ENCODE peak calls at places on chromosomes 4 and X, in four cellular contexts. N is H1, T is GM12878, G is HepG2. F is an unnamed sample.

GRCh38 chr4:98921292-98921691 is 7.6 kb downstream of the EIF4E start:
- DNase-seq in N (no peak), T (no peak), G (no peak), F (no peak)

GRCh38 chr4:785332-786073 is 40.4 kb downstream of the CPLX1 start:
- DNase-seq in N (no peak), T (no peak), G (no peak), F (no peak)

GRCh38 chrX:13791559-13791958 is 25.3 kb downstream of the GPM6B start:
- DNase-seq in N (no peak), T (no peak), G (no peak), F (no peak)

GRCh38 chr4:158410272-158410671 is 111.4 kb upstream of the RXFP1 start:
- DNase-seq in N (no peak), T (no peak), G (no peak), F (no peak)

GRCh38 chrX:16665089-16665488 is 15.1 kb downstream of the S100G start:
- DNase-seq in N (no peak), T (no peak), G (no peak), F (no peak)

GRCh38 chrX:3548743-3549441 is 164.6 kb downstream of the PRKX start:
- DNase-seq in N (no peak), T (no peak), G (peak), F (no peak)

GRCh38 chrX:80266979-80267378 is 153.3 kb upstream of the TENT5D start:
- DNase-seq in N (no peak), T (no peak), G (no peak), F (no peak)

GRCh38 chr4:17058506-17058905 is 160.1 kb upstream of the LDB2 start:
- DNase-seq in N (no peak), T (no peak), G (no peak), F (no peak)

GRCh38 chr4:109701566-109702399 is 1.5 kb downstream of the CASP6 start:
- DNase-seq in N (peak), T (no peak), G (peak), F (peak)

GRCh38 chr4:127162741-127163140 is 470.0 kb upstream of the INTU start:
- DNase-seq in N (no peak), T (no peak), G (no peak), F (no peak)

GRCh38 chrX:70439016-70439415 is 5.6 kb upstream of the DLG3 start:
- DNase-seq in N (no peak), T (no peak), G (no peak), F (no peak)

GRCh38 chr4:186693159-186693815 is 30.4 kb downstream of the FAT1 start:
- DNase-seq in N (no peak), T (no peak), G (no peak), F (peak)

GRCh38 chrX:115894087-115894486 is 276.5 kb upstream of the AGTR2 start:
- DNase-seq in N (peak), T (peak), G (peak), F (peak)

GRCh38 chr4:3314706-3315260 is 22.0 kb downstream of the RGS12 start:
- DNase-seq in N (no peak), T (no peak), G (no peak), F (no peak)

GRCh38 chr4:138252551-138252950 is 10.4 kb upstream of the SLC7A11 start:
- DNase-seq in N (no peak), T (no peak), G (no peak), F (no peak)

GRCh38 chrX:3142259-3143042 is 101.2 kb downstream of the ARSF start:
- DNase-seq in N (no peak), T (no peak), G (no peak), F (no peak)

GRCh38 chr4:133156096-133156495 is 7.0 kb downstream of the PCDH10 start:
- DNase-seq in N (no peak), T (no peak), G (no peak), F (no peak)

GRCh38 chr4:148074462-148074861 is 342.6 kb downstream of the ARHGAP10 start:
- DNase-seq in N (no peak), T (no peak), G (no peak), F (no peak)

GRCh38 chr4:133320576-133321170 is 171.6 kb downstream of the PCDH10 start:
- DNase-seq in N (no peak), T (no peak), G (peak), F (peak)

GRCh38 chr4:179867300-179867878 is 2375.8 kb upstream of the TENM3 start:
- DNase-seq in N (peak), T (peak), G (peak), F (peak)

GRCh38 chr4:111399523-111400135 is 745.6 kb upstream of the FAM241A start:
- DNase-seq in N (no peak), T (no peak), G (no peak), F (no peak)

GRCh38 chrX:70554081-70554480 is 109.4 kb downstream of the DLG3 start:
- DNase-seq in N (no peak), T (no peak), G (peak), F (no peak)

DNA sequence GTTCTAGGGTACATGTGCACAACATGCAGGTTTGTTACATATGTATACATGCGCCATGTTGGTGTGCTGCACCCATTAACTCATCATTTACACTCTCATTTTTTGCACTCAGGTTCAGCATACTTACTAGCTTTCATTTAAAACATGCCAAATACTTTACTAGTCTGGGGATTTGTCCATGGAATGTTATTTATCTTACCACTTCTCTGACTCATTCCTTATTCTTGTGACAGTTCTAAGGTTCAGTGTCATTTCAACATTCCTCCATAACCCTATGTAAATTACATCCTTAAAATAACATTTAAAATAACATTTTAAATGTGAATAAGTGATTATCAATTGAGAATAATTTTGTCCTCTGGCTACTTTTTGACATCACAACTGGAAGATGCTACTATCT is 19.5 kb upstream of the SYTL5 start:
- DNase-seq in N (no peak), T (no peak), G (peak), F (no peak)
- TF ChIP-seq GABPA in N (no peak), T (no peak), G (no peak), F (no peak)

GRCh38 chrX:151973262-151973661 is 1.2 kb downstream of the GABRE start:
- DNase-seq in N (no peak), T (no peak), G (no peak), F (no peak)

GRCh38 chrX:151975736-151976275 is 1.3 kb upstream of the GABRE start:
- DNase-seq in N (no peak), T (no peak), G (no peak), F (no peak)

GRCh38 chrX:151973851-151974335 is 583 bp downstream of the GABRE start:
- DNase-seq in N (no peak), T (no peak), G (no peak), F (peak)

GRCh38 chrX:151975228-151975593 is 735 bp upstream of the GABRE start:
- DNase-seq in N (peak), T (no peak), G (no peak), F (no peak)

DNA sequence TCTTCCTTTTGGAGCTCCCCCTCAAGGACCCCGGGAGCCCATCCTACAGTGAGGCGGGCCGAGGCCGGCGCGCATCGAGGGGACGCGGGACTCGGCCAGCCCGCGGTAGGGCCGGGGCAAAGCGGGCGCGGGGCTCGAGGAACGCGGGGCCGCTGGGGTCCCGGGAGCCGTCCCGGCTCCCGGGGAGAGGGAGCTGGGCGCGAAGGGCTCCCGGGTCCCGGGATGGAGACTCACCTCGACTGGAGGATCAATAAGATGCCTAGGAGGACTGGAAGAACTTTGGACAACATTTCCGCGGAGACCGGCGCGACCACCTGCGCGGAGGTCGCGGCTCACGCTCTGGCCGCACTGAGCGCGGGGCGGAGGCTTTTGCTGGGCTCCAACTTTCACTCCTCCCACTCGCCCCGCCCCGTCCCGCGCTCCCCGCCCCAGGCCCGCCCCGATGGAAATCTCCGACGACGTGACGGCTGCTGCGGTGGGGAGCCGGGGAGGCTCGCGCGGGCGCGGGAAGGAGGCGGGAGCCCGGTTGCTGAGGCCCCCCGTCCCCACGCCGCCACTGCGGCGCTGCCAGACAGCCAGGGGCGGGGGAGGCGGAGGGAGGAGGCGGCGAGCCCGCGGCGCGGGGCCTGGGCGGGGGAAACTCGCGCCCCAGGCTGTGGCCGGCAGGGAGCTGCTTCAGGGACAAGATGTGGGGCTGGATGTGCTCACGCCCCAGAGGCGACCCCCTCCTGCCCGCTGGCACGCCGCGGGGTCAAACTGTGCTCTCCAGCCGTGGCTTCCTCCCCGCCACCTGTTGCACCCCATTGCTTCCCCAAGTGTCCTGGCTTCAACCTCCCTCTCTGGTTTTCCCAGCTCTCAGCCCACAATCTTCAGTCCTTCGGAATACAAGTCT is at the start of gene GABRE:
- DNase-seq in N (peak), T (no peak), G (no peak), F (peak)
- TF ChIP-seq YY1 in N (no peak), T (no peak), G (no peak), F (no peak)

GRCh38 chr4:182223708-182224107 is 19.5 kb upstream of the TENM3 start:
- DNase-seq in N (no peak), T (no peak), G (no peak), F (no peak)
- TF ChIP-seq SP1 in N (no peak), T (no peak), G (no peak), F (no peak)

GRCh38 chrX:46168254-46168653 is 377.0 kb downstream of the ZNF674 start:
- DNase-seq in N (no peak), T (no peak), G (no peak), F (no peak)

GRCh38 chrX:46165866-46166265 is 379.4 kb downstream of the ZNF674 start:
- DNase-seq in N (no peak), T (no peak), G (no peak), F (no peak)

GRCh38 chrX:46169808-46170207 is 375.4 kb downstream of the ZNF674 start:
- DNase-seq in N (no peak), T (no peak), G (no peak), F (no peak)

DNA sequence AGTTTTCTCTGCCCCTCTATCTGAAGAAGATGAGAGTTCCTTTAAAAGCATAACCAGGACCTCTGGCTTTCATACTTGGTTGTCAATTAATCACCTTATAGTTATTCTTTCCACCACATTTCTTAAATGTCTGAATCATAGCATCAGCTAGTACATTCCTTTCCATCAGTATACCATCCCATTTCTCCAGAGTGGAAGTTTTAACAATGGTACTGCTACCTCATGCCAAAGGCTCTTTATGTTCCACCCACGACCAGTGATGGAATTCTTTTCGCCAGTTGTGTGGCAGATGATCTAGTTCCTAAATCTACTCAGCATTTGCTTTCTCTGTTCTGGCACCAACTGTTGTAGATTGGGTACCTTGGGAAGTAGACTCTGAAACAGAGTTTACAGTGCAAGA is 379.8 kb downstream of the ZNF674 start:
- DNase-seq in N (no peak), T (no peak), G (no peak), F (no peak)
- TF ChIP-seq GABPA in N (no peak), T (no peak), G (no peak), F (no peak)

DNA sequence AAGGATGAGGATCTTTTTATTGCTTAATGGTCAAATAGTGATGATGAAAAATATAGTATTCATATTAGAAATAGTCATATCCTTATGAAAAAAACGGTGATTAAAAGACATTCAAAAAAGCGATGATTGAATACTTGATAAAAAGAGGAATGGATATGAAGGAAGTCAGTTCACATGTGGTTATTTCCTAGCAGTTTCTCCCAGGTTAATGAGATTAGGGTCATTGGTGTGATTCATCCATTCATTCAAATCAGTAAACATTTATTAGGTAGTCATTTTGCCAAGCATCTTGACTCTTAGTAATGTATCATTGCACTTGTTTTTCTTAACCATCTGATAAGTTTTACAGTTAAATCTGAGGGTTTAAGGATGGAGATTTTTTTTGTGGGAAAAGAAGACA is 294.1 kb downstream of the ARHGAP24 start:
- DNase-seq in N (no peak), T (no peak), G (no peak), F (no peak)
- TF ChIP-seq YY1 in N (no peak), T (no peak), G (no peak), F (no peak)

DNA sequence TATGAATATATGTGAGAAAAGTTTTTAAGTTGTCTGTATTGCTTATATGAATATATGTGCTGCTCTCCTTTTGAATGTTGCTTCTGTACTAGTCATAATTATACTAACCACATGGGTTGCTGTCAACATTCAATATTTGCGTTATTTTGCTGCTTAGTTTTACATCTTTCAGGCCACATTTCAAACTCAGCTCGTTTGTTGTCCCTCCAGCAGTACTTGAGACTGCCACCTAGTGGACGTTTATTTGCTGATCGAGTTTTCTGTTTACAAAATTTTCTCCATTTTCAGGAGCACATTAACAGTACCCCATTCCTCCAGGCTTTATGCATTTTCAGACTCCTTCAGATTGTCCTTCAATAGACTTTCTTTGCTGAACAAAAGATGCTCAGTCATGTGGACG is 75.8 kb downstream of the NUDT11 start:
- DNase-seq in N (no peak), T (no peak), G (peak), F (peak)
- TF ChIP-seq SP1 in N (no peak), T (no peak), G (no peak), F (no peak)

DNA sequence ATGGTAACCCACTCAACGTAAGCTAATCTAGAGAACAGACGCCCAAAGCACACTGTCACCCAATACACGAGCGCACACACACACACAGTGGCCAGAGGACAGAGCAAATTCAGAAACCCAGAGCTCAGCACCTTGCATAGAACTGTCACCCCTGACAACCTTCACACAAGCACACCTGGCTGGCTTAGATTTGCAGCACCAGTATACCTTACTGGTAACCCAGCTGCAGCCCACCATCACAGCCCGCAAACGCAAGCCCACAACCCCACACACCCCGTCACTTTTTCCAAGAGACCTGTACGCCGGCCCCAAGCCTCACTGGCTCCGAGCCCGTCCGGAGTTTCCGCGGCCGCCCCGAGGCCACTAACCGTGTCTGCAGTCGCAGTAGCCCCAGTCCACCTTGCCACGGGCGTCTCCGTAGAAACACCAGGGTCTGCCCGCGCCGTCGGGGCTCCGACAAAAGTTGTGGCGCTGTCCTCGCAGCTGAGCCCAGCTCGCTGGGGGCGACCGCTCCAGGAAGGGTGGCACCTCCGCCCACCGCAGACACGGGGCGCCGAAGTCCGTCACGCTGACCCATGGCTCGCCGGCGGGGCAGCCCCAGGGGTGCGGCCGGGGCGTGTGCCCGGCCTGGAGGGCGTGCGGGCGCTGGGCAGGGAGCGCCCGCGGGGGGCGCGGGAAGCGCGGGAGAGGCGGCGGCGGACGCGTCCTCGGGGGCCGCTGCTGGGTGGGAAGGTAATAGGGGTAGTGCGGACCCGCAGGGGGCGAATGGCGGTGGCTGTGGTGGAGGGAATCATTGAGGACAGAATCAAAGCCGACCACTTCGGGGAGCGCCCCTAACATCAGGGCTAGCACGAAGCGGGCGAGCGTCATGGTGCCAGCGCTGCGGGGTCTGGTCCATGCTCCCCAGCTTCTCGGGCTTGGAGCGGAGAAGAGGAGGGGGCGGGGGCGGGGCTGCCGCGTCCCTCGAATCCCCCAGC is 664 bp downstream of the PRSS12 start:
- DNase-seq in N (peak), T (no peak), G (peak), F (no peak)
- TF ChIP-seq GABPA in N (no peak), T (no peak), G (no peak), F (no peak)

DNA sequence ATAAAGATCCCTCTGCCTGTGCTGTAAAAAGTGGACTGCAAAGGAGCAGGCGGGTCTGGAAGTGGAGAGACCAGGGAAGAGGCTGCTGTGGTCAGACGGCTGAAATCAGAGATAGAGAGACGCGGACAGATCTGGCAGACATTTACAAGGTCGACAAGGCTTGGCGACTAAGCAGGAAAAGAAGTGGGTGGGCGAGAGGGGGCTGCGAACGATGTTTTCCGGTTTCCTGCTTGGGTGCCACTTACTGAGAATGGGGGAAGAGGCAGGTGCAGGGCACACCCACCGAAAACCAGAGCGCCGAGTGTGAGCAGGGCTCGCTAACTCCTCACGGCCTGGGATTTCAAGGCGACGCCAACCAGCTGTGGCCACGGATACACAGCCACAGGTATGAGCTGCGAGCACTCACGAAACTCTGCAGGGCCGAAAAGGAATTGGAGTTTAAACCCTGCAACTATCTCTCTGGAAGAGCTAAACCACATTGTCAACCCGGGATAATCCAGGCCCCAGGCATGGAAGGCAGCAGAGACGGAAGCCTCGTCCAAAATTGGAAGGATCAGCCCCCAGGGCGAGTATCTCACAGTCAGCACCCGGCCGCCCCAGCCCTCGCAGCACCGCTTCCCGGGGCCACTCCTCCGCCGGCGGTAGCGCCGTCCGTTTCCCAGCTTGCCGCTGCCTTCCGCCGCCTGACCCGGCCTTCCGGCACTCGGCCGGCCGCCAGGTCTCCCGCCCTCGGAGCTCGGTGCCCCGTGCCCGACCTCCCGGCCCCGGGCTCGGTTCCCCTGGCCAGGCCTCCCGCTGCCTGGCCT is 824 bp downstream of the CASP3 start:
- DNase-seq in N (peak), T (no peak), G (peak), F (peak)
- TF ChIP-seq YY1 in N (no peak), T (no peak), G (no peak), F (peak)